ENCODE peak calls at places on chromosomes 13 and 19, in eight cellular contexts. U is LoVo; Z is EL; L is cardiac fibroblast; V is COLO829; I is progenitor cell of endocrine pancreas; R is neural progenitor cell; D is stimulated activated CD8-positive, alpha-beta memory T cell treated with anti-CD3 and anti-CD28 coated beads, Interleukin-2, amount 100 ng/mL, for 1 hour. M is an unnamed sample.

GRCh38 chr19:17757125-17757524 is 5.8 kb downstream of the FCHO1 start:
- DNase-seq in D (no peak), V (peak; percentile 25), U (peak; percentile 26), L (peak; percentile 64), I (no peak), R (no peak), Z (peak; percentile 67), M (no peak)

GRCh38 chr19:35031072-35031881 is 1.0 kb downstream of the SCN1B start:
- DNase-seq in I (no peak), R (peak; percentile 76), D (no peak), V (no peak), U (no peak), L (peak; percentile 30), Z (peak; percentile 44), M (no peak)

GRCh38 chr13:42116225-42116624 is 67.8 kb downstream of the DGKH start:
- DNase-seq in R (no peak), D (no peak), V (no peak), Z (no peak), U (no peak), L (peak; percentile 18), I (no peak), M (no peak)

GRCh38 chr19:16860118-16860517 is 28.7 kb upstream of the F2RL3 start:
- DNase-seq in L (no peak), I (no peak), Z (peak; percentile 65), V (no peak), D (no peak), U (no peak), R (no peak), M (no peak)

GRCh38 chr13:100290165-100290801 is 201.4 kb downstream of the PCCA start:
- DNase-seq in V (no peak), L (no peak), U (no peak), R (no peak), D (no peak), I (no peak), Z (no peak), M (no peak)

GRCh38 chr13:22883961-22884360 is 296.8 kb upstream of the SGCG start:
- DNase-seq in D (no peak), L (no peak), Z (no peak), V (no peak), I (no peak), R (peak; percentile 54), U (no peak), M (no peak)

GRCh38 chr19:34480971-34481821 is at the start of gene WTIP:
- DNase-seq in L (peak; percentile 95), Z (peak; percentile 88), I (peak; percentile 87), D (no peak), V (no peak), R (peak; percentile 97), U (no peak), M (peak; percentile 74)

GRCh38 chr13:110713981-110714797 is 689 bp downstream of the ING1 start:
- DNase-seq in V (no peak), D (peak; percentile 54), L (peak; percentile 54), U (peak; percentile 32), R (peak; percentile 74), I (peak; percentile 35), Z (peak; percentile 48), M (peak; percentile 57)

GRCh38 chr19:45940515-45940805 is 25.9 kb upstream of the NANOS2 start:
- DNase-seq in D (no peak), R (no peak), U (no peak), L (no peak), V (no peak), I (no peak), Z (no peak), M (no peak)

GRCh38 chr19:35195822-35196221 is 32.7 kb downstream of the FAM187B start:
- DNase-seq in V (no peak), I (no peak), R (no peak), U (no peak), L (no peak), D (no peak), Z (no peak), M (no peak)

GRCh38 chr19:7772752-7773291 is 9.8 kb downstream of the CLEC4M start:
- DNase-seq in R (no peak), Z (no peak), L (peak; percentile 48), I (no peak), D (no peak), V (no peak), U (peak; percentile 48), M (peak; percentile 48)

GRCh38 chr13:72983085-72983768 is 75.6 kb upstream of the KLF5 start:
- DNase-seq in L (peak; percentile 69), I (no peak), V (no peak), D (no peak), U (no peak), R (no peak), Z (peak; percentile 77), M (no peak)

GRCh38 chr13:110533771-110534670 is 27.5 kb downstream of the RAB20 start:
- DNase-seq in U (no peak), R (no peak), V (no peak), D (no peak), Z (no peak), I (no peak), L (no peak), M (no peak)

GRCh38 chr13:42860485-42860884 is 79.1 kb downstream of the FAM216B start:
- DNase-seq in V (no peak), L (no peak), D (no peak), R (no peak), U (no peak), Z (no peak), I (no peak), M (no peak)

GRCh38 chr19:4066682-4067395 is at the start of gene ZBTB7A:
- DNase-seq in R (peak; percentile 75), V (peak; percentile 67), Z (peak; percentile 80), D (no peak), L (peak; percentile 80), U (peak; percentile 89), I (no peak), M (peak; percentile 91)

GRCh38 chr13:74193391-74193790 is 59.2 kb upstream of the KLF12 start:
- DNase-seq in R (no peak), I (no peak), V (no peak), L (no peak), U (no peak), D (no peak), Z (no peak), M (no peak)

GRCh38 chr19:805161-805561 is 7.9 kb downstream of the PTBP1 start:
- DNase-seq in I (no peak), R (no peak), U (no peak), Z (no peak), L (no peak), D (no peak), V (no peak), M (no peak)

GRCh38 chr13:21069561-21070004 is 8.2 kb upstream of the LATS2 start:
- DNase-seq in L (peak; percentile 96), Z (peak; percentile 97), D (no peak), V (peak; percentile 68), U (peak; percentile 41), R (no peak), I (no peak), M (peak; percentile 24)

GRCh38 chr13:110546933-110547332 is 14.6 kb downstream of the RAB20 start:
- DNase-seq in U (peak; percentile 76), Z (peak; percentile 82), R (no peak), V (peak; percentile 81), I (no peak), L (peak; percentile 96), D (no peak), M (no peak)

GRCh38 chr19:3102239-3103140 is 8.3 kb downstream of the GNA11 start:
- DNase-seq in V (no peak), D (no peak), Z (no peak), L (no peak), U (no peak), R (no peak), I (no peak), M (no peak)

GRCh38 chr13:109151696-109152095 is 522.3 kb downstream of the MYO16 start:
- DNase-seq in V (no peak), U (no peak), Z (no peak), I (no peak), L (no peak), D (no peak), R (no peak), M (no peak)

GRCh38 chr13:94858856-94859811 is 146.8 kb upstream of the SOX21 start:
- DNase-seq in Z (no peak), V (no peak), L (peak; percentile 85), I (no peak), R (peak; percentile 7), U (no peak), D (no peak), M (no peak)

GRCh38 chr13:99040536-99041141 is 62.8 kb upstream of the DOCK9 start:
- DNase-seq in I (no peak), Z (no peak), R (no peak), V (no peak), D (no peak), L (no peak), U (no peak), M (no peak)